ENCODE peak calls at places on chromosomes 12 and 14, in eight cellular contexts. L is stimulated activated naive CD8-positive, alpha-beta T cell treated with anti-CD3 and anti-CD28 coated beads, Interleukin-15, amount 100 ng/mL, for 72 hours; S is putamen; H is GOT3; A is HT1080; T is T-helper 2 cell; J is natural killer cell treated with Interleukin-12 subunit alpha and Interleukin-12 subunit beta and Interleukin-15 and Interleukin-18, amount 100 ng/mL, for 72 hours; C is Panc1. N is an unnamed sample.

GRCh38 chr12:116533343-116534248 is 25.6 kb upstream of the MAP1LC3B2 start:
- DNase-seq in L (peak), S (peak), H (peak), A (peak), T (peak), J (peak), C (peak), N (no peak)

GRCh38 chr14:56648508-56649301 is 69.1 kb downstream of the TMEM260 start:
- DNase-seq in L (no peak), S (no peak), H (no peak), A (no peak), T (no peak), J (no peak), C (no peak), N (no peak)

GRCh38 chr14:88613552-88614010 is 50.7 kb downstream of the ZC3H14 start:
- DNase-seq in L (no peak), S (no peak), H (no peak), A (peak), T (peak), J (no peak), C (no peak), N (no peak)

GRCh38 chr12:130266751-130267150 is 70.9 kb upstream of the PIWIL1 start:
- DNase-seq in L (no peak), S (no peak), H (no peak), A (peak), T (no peak), J (no peak), C (no peak), N (no peak)

GRCh38 chr14:100308112-100308792 is 2.0 kb upstream of the SLC25A29 start:
- DNase-seq in L (no peak), S (no peak), H (no peak), A (no peak), T (no peak), J (no peak), C (no peak), N (peak)

GRCh38 chr12:7099290-7099996 is 7.2 kb upstream of the C1R start:
- DNase-seq in L (no peak), S (no peak), H (no peak), A (no peak), T (no peak), J (no peak), C (no peak), N (no peak)

GRCh38 chr14:21197418-21198205 is 41.7 kb upstream of the OR5AU1 start:
- DNase-seq in L (no peak), S (no peak), H (no peak), A (no peak), T (no peak), J (no peak), C (no peak), N (no peak)

GRCh38 chr12:111596985-111597730 is 2.0 kb downstream of the ATXN2 start:
- DNase-seq in L (peak), S (peak), H (no peak), A (peak), T (peak), J (no peak), C (peak), N (peak)

GRCh38 chr14:68476212-68476964 is 316.5 kb downstream of the ZFP36L1 start:
- DNase-seq in L (no peak), S (peak), H (no peak), A (peak), T (no peak), J (no peak), C (no peak), N (peak)

GRCh38 chr14:30985796-30986195 is 39.7 kb upstream of the AP4S1 start:
- DNase-seq in L (no peak), S (peak), H (no peak), A (no peak), T (no peak), J (no peak), C (no peak), N (no peak)

GRCh38 chr12:98397323-98398105 is 117.9 kb upstream of the TMPO start:
- DNase-seq in L (peak), S (peak), H (peak), A (peak), T (peak), J (peak), C (peak), N (peak)

GRCh38 chr12:84779169-84779568 is 133.4 kb downstream of the SLC6A15 start:
- DNase-seq in L (no peak), S (no peak), H (no peak), A (peak), T (no peak), J (no peak), C (no peak), N (no peak)

GRCh38 chr12:15749937-15750336 is 39.3 kb downstream of the EPS8 start:
- DNase-seq in L (no peak), S (no peak), H (no peak), A (no peak), T (no peak), J (no peak), C (no peak), N (no peak)

GRCh38 chr12:62363506-62363905 is 103.1 kb upstream of the MON2 start:
- DNase-seq in L (no peak), S (no peak), H (no peak), A (no peak), T (no peak), J (no peak), C (no peak), N (no peak)

GRCh38 chr14:68372363-68372762 is 420.5 kb downstream of the ZFP36L1 start:
- DNase-seq in L (no peak), S (no peak), H (no peak), A (no peak), T (no peak), J (no peak), C (no peak), N (no peak)

GRCh38 chr12:74752196-74752595 is 214.6 kb downstream of the ATXN7L3B start:
- DNase-seq in L (no peak), S (no peak), H (no peak), A (no peak), T (no peak), J (no peak), C (no peak), N (no peak)

GRCh38 chr14:39228509-39229221 is 5.0 kb upstream of the MIA2 start:
- DNase-seq in L (no peak), S (no peak), H (no peak), A (no peak), T (peak), J (no peak), C (no peak), N (no peak)

GRCh38 chr12:132825089-132825488 is 3.6 kb downstream of the GOLGA3 start:
- DNase-seq in L (no peak), S (no peak), H (no peak), A (no peak), T (no peak), J (no peak), C (no peak), N (no peak)

GRCh38 chr12:113232787-113233585 is 11.7 kb downstream of the TPCN1 start:
- DNase-seq in L (peak), S (peak), H (no peak), A (no peak), T (peak), J (peak), C (no peak), N (no peak)

GRCh38 chr14:22836301-22837058 is at the start of gene MMP14:
- DNase-seq in L (no peak), S (no peak), H (no peak), A (peak), T (no peak), J (no peak), C (no peak), N (peak)

GRCh38 chr12:105092336-105092735 is 8.1 kb upstream of the ALDH1L2 start:
- DNase-seq in L (no peak), S (no peak), H (no peak), A (no peak), T (no peak), J (no peak), C (no peak), N (peak)

GRCh38 chr14:97456958-97457357 is 659.8 kb downstream of the VRK1 start:
- DNase-seq in L (peak), S (peak), H (no peak), A (peak), T (peak), J (peak), C (no peak), N (no peak)

GRCh38 chr14:28321475-28322244 is 444.9 kb upstream of the FOXG1 start:
- DNase-seq in L (no peak), S (no peak), H (no peak), A (peak), T (no peak), J (no peak), C (no peak), N (no peak)

GRCh38 chr14:75877292-75877691 is 104.5 kb downstream of the TGFB3 start:
- DNase-seq in L (no peak), S (no peak), H (no peak), A (peak), T (no peak), J (no peak), C (no peak), N (no peak)

GRCh38 chr12:31315779-31316465 is 10.0 kb downstream of the SINHCAF start:
- DNase-seq in L (no peak), S (no peak), H (no peak), A (no peak), T (no peak), J (no peak), C (no peak), N (no peak)

GRCh38 chr12:96448287-96448686 is 41.1 kb upstream of the CFAP54 start:
- DNase-seq in L (no peak), S (no peak), H (no peak), A (peak), T (no peak), J (no peak), C (peak), N (peak)

GRCh38 chr12:42090899-42091298 is 53.8 kb downstream of the GXYLT1 start:
- DNase-seq in L (no peak), S (no peak), H (no peak), A (peak), T (no peak), J (no peak), C (no peak), N (peak)

GRCh38 chr12:94777936-94778335 is 127.6 kb upstream of the TMCC3 start:
- DNase-seq in L (no peak), S (no peak), H (no peak), A (no peak), T (no peak), J (no peak), C (no peak), N (no peak)

GRCh38 chr12:76777765-76778216 is 13.9 kb downstream of the ZDHHC17 start:
- DNase-seq in L (no peak), S (no peak), H (no peak), A (no peak), T (no peak), J (no peak), C (no peak), N (no peak)

GRCh38 chr12:96487214-96487613 is 2.2 kb upstream of the CFAP54 start:
- DNase-seq in L (no peak), S (no peak), H (no peak), A (peak), T (no peak), J (no peak), C (peak), N (peak)

GRCh38 chr12:68888243-68888642 is 44.7 kb downstream of the CPM start:
- DNase-seq in L (no peak), S (no peak), H (no peak), A (no peak), T (peak), J (no peak), C (no peak), N (peak)

GRCh38 chr12:22658214-22658613 is 33.2 kb downstream of the ETNK1 start:
- DNase-seq in L (peak), S (no peak), H (no peak), A (peak), T (peak), J (no peak), C (no peak), N (no peak)

GRCh38 chr12:104596128-104596799 is 139.5 kb downstream of the CHST11 start:
- DNase-seq in L (no peak), S (no peak), H (no peak), A (peak), T (no peak), J (no peak), C (no peak), N (peak)